ENCODE peak calls at places on chromosomes 7 and 10, in eight cellular contexts. One of them, this sample, is unnamed.

GRCh38 chr10:20369863-20370736 is 527.0 kb downstream of the NEBL start:
- DNase-seq in dorsolateral prefrontal cortex: no peak
- DNase-seq in BE2C: no peak
- DNase-seq in fibroblast of pulmonary artery: no peak
- DNase-seq in brain microvascular endothelial cell: no peak
- DNase-seq in HFF-Myc: no peak
- DNase-seq in IMR-90: no peak
- DNase-seq in epithelial cell of esophagus: no peak
- DNase-seq in this sample: no peak

GRCh38 chr7:116809636-116810266 is 52.6 kb upstream of the CAPZA2 start:
- DNase-seq in fibroblast of pulmonary artery: peak; percentile 86
- DNase-seq in BE2C: peak; percentile 37
- DNase-seq in brain microvascular endothelial cell: peak; percentile 42
- DNase-seq in IMR-90: peak; percentile 77
- DNase-seq in HFF-Myc: peak; percentile 56
- DNase-seq in epithelial cell of esophagus: peak; percentile 77
- DNase-seq in dorsolateral prefrontal cortex: no peak
- DNase-seq in this sample: peak; percentile 80

GRCh38 chr7:42407828-42408227 is 170.8 kb upstream of the GLI3 start:
- DNase-seq in HFF-Myc: no peak
- DNase-seq in dorsolateral prefrontal cortex: no peak
- DNase-seq in brain microvascular endothelial cell: no peak
- DNase-seq in epithelial cell of esophagus: peak; percentile 66
- DNase-seq in fibroblast of pulmonary artery: no peak
- DNase-seq in IMR-90: no peak
- DNase-seq in BE2C: no peak
- DNase-seq in this sample: no peak

GRCh38 chr7:124155400-124156022 is 122.6 kb upstream of the TMEM229A start:
- DNase-seq in dorsolateral prefrontal cortex: no peak
- DNase-seq in fibroblast of pulmonary artery: peak; percentile 41
- DNase-seq in epithelial cell of esophagus: peak; percentile 36
- DNase-seq in BE2C: no peak
- DNase-seq in IMR-90: peak; percentile 44
- DNase-seq in HFF-Myc: no peak
- DNase-seq in brain microvascular endothelial cell: no peak
- DNase-seq in this sample: peak; percentile 42

GRCh38 chr7:34309116-34309515 is 348.9 kb upstream of the NPSR1 start:
- DNase-seq in HFF-Myc: no peak
- DNase-seq in IMR-90: no peak
- DNase-seq in fibroblast of pulmonary artery: no peak
- DNase-seq in epithelial cell of esophagus: no peak
- DNase-seq in dorsolateral prefrontal cortex: no peak
- DNase-seq in BE2C: no peak
- DNase-seq in brain microvascular endothelial cell: no peak
- DNase-seq in this sample: no peak

GRCh38 chr10:63382066-63382465 is 83.7 kb downstream of the JMJD1C start:
- DNase-seq in IMR-90: no peak
- DNase-seq in dorsolateral prefrontal cortex: no peak
- DNase-seq in BE2C: no peak
- DNase-seq in HFF-Myc: no peak
- DNase-seq in brain microvascular endothelial cell: no peak
- DNase-seq in epithelial cell of esophagus: no peak
- DNase-seq in fibroblast of pulmonary artery: no peak
- DNase-seq in this sample: no peak

GRCh38 chr7:101397770-101398324 is 35.2 kb downstream of the COL26A1 start:
- DNase-seq in BE2C: no peak
- DNase-seq in dorsolateral prefrontal cortex: no peak
- DNase-seq in epithelial cell of esophagus: no peak
- DNase-seq in HFF-Myc: no peak
- DNase-seq in brain microvascular endothelial cell: no peak
- DNase-seq in IMR-90: no peak
- DNase-seq in fibroblast of pulmonary artery: no peak
- DNase-seq in this sample: no peak

GRCh38 chr10:117460846-117461765 is 81.4 kb upstream of the EMX2 start:
- DNase-seq in brain microvascular endothelial cell: no peak
- DNase-seq in dorsolateral prefrontal cortex: no peak
- DNase-seq in HFF-Myc: no peak
- DNase-seq in IMR-90: no peak
- DNase-seq in BE2C: no peak
- DNase-seq in epithelial cell of esophagus: no peak
- DNase-seq in fibroblast of pulmonary artery: no peak
- DNase-seq in this sample: no peak

GRCh38 chr7:129610709-129611245 is 743 bp upstream of the NRF1 start:
- DNase-seq in dorsolateral prefrontal cortex: no peak
- DNase-seq in HFF-Myc: no peak
- DNase-seq in brain microvascular endothelial cell: no peak
- DNase-seq in IMR-90: no peak
- DNase-seq in fibroblast of pulmonary artery: no peak
- DNase-seq in epithelial cell of esophagus: no peak
- DNase-seq in BE2C: no peak
- DNase-seq in this sample: no peak

GRCh38 chr7:156895024-156895780 is 2.2 kb upstream of the LMBR1 start:
- DNase-seq in HFF-Myc: no peak
- DNase-seq in fibroblast of pulmonary artery: no peak
- DNase-seq in IMR-90: no peak
- DNase-seq in BE2C: no peak
- DNase-seq in brain microvascular endothelial cell: no peak
- DNase-seq in epithelial cell of esophagus: no peak
- DNase-seq in dorsolateral prefrontal cortex: no peak
- DNase-seq in this sample: no peak

DNA sequence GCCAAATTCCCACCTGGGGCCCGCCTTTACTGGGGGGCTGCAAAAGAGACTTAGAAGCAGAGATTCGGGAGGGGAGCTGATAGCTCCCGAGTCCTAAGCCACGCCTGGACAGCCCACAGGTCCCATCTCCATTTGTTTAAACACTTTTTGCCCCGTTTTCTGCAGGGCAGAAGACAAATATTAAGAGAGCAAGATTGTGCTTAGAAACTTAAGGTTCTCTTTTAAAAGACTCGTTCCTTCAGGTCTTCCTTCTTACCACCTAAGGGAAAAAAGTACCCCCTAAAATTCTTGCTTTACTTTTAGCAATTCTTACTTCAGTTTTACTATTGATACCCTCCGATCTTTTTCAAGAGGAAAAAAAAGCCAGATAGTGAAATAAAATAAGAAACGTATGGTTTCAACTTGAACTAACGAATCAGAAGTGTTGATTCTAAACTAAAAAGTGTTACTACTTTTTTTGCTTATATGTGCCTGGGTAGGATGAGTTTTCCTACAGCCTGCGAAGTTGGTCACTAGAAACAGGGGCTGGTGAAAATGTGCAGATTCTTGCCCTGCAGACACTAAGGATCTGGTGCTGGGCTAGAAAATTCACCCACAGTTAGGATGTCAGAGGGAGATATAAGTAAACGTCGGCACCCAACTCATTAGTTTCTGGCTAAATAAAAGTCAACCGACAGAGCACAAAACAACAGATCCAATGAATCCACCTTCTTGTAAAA is 298.8 kb upstream of the NFE2L3 start:
- DNase-seq in dorsolateral prefrontal cortex: no peak
- DNase-seq in IMR-90: no peak
- DNase-seq in epithelial cell of esophagus: no peak
- DNase-seq in fibroblast of pulmonary artery: no peak
- DNase-seq in brain microvascular endothelial cell: no peak
- DNase-seq in BE2C: no peak
- DNase-seq in HFF-Myc: no peak
- DNase-seq in this sample: no peak
- H3K4me3 ChIP-seq in dorsolateral prefrontal cortex: no peak overlapping the region
- H3K4me3 ChIP-seq in IMR-90: no peak overlapping the region
- H3K4me3 ChIP-seq in epithelial cell of esophagus: no peak overlapping the region
- H3K4me3 ChIP-seq in fibroblast of pulmonary artery: no peak overlapping the region
- H3K4me3 ChIP-seq in brain microvascular endothelial cell: peak overlapping the region; percentile 32
- H3K4me3 ChIP-seq in BE2C: no peak overlapping the region
- H3K4me3 ChIP-seq in HFF-Myc: no peak overlapping the region
- H3K4me3 ChIP-seq in this sample: no peak overlapping the region

GRCh38 chr7:130957722-130958360 is 223.8 kb upstream of the KLF14 start:
- DNase-seq in IMR-90: no peak
- DNase-seq in epithelial cell of esophagus: no peak
- DNase-seq in dorsolateral prefrontal cortex: no peak
- DNase-seq in BE2C: no peak
- DNase-seq in fibroblast of pulmonary artery: no peak
- DNase-seq in HFF-Myc: no peak
- DNase-seq in brain microvascular endothelial cell: no peak
- DNase-seq in this sample: no peak
- TF ChIP-seq CTCF in IMR-90: no peak
- TF ChIP-seq CTCF in epithelial cell of esophagus: no peak
- TF ChIP-seq CTCF in dorsolateral prefrontal cortex: no peak
- TF ChIP-seq CTCF in BE2C: no peak
- TF ChIP-seq CTCF in fibroblast of pulmonary artery: no peak
- TF ChIP-seq CTCF in HFF-Myc: no peak
- TF ChIP-seq CTCF in brain microvascular endothelial cell: no peak
- TF ChIP-seq CTCF in this sample: no peak

GRCh38 chr10:24930427-24930826 is 22.0 kb downstream of the PRTFDC1 start:
- DNase-seq in BE2C: no peak
- DNase-seq in brain microvascular endothelial cell: no peak
- DNase-seq in fibroblast of pulmonary artery: no peak
- DNase-seq in IMR-90: no peak
- DNase-seq in dorsolateral prefrontal cortex: no peak
- DNase-seq in epithelial cell of esophagus: no peak
- DNase-seq in HFF-Myc: no peak
- DNase-seq in this sample: peak; percentile 27

GRCh38 chr10:24929056-24929544 is 23.3 kb downstream of the PRTFDC1 start:
- DNase-seq in brain microvascular endothelial cell: peak; percentile 77
- DNase-seq in epithelial cell of esophagus: no peak
- DNase-seq in IMR-90: no peak
- DNase-seq in HFF-Myc: no peak
- DNase-seq in fibroblast of pulmonary artery: peak; percentile 84
- DNase-seq in dorsolateral prefrontal cortex: no peak
- DNase-seq in BE2C: no peak
- DNase-seq in this sample: peak; percentile 92

GRCh38 chr10:24928163-24928562 is 24.2 kb downstream of the PRTFDC1 start:
- DNase-seq in dorsolateral prefrontal cortex: no peak
- DNase-seq in epithelial cell of esophagus: no peak
- DNase-seq in brain microvascular endothelial cell: no peak
- DNase-seq in BE2C: no peak
- DNase-seq in fibroblast of pulmonary artery: no peak
- DNase-seq in HFF-Myc: no peak
- DNase-seq in IMR-90: no peak
- DNase-seq in this sample: no peak

GRCh38 chr10:24929904-24930303 is 22.5 kb downstream of the PRTFDC1 start:
- DNase-seq in IMR-90: no peak
- DNase-seq in epithelial cell of esophagus: no peak
- DNase-seq in brain microvascular endothelial cell: no peak
- DNase-seq in BE2C: no peak
- DNase-seq in HFF-Myc: no peak
- DNase-seq in dorsolateral prefrontal cortex: no peak
- DNase-seq in fibroblast of pulmonary artery: no peak
- DNase-seq in this sample: no peak

DNA sequence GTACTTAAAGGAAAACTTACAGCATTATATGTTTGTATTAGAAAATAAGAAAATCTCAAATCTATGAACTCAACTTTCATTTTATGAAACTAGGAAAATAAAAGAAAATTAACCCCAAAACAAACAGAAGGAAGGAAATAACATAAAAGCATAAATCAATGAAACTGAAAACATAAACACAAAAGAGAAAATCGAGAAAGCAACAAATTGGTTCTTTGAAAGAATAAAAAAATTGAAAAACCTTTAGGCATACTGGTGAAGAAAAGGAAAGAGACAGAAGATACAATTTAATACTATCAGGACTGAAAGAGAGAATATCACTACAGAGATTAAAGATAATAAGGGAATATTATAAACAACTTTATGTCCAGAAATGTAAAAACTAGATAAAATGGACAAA is 21.2 kb downstream of the PRTFDC1 start:
- DNase-seq in epithelial cell of esophagus: no peak
- DNase-seq in HFF-Myc: no peak
- DNase-seq in BE2C: no peak
- DNase-seq in brain microvascular endothelial cell: no peak
- DNase-seq in dorsolateral prefrontal cortex: no peak
- DNase-seq in IMR-90: no peak
- DNase-seq in fibroblast of pulmonary artery: no peak
- DNase-seq in this sample: no peak
- H3K4me3 ChIP-seq in epithelial cell of esophagus: no peak overlapping the region
- H3K4me3 ChIP-seq in HFF-Myc: no peak overlapping the region
- H3K4me3 ChIP-seq in BE2C: no peak overlapping the region
- H3K4me3 ChIP-seq in brain microvascular endothelial cell: no peak overlapping the region
- H3K4me3 ChIP-seq in dorsolateral prefrontal cortex: no peak overlapping the region
- H3K4me3 ChIP-seq in IMR-90: no peak overlapping the region
- H3K4me3 ChIP-seq in fibroblast of pulmonary artery: no peak overlapping the region
- H3K4me3 ChIP-seq in this sample: no peak overlapping the region

DNA sequence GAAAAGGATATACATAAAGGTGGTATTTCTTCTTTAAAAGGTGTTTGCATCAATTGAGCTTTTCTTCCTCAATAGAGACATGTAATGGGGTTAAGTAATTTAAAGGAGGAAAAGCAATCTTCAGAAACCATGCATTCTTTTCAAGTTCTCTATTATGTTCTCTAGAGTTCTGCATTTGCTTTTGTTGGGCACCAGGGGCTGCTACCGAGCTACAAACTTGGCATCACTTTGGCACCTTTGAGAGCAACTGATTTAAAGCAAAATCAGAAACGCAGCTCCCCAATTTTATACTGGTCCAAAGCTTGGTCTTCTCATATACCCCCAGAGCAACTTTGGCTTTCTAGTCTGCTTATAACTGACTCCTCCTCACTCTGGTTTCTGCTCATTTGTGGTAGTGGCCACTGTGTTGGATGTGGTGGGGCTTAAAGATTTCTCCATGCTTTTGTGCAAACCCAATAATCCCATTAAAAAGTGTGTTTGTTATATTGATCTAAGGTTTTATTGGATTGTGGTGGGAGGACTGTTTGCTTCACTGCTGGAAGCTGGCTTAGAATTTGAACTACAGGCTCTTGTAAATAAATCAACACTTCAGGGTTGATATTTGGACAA is 712.1 kb downstream of the PHTF2 start:
- DNase-seq in brain microvascular endothelial cell: peak; percentile 27
- DNase-seq in dorsolateral prefrontal cortex: peak; percentile 38
- DNase-seq in BE2C: peak; percentile 36
- DNase-seq in fibroblast of pulmonary artery: peak; percentile 53
- DNase-seq in HFF-Myc: peak; percentile 30
- DNase-seq in epithelial cell of esophagus: peak; percentile 61
- DNase-seq in IMR-90: peak; percentile 67
- DNase-seq in this sample: peak; percentile 65
- TF ChIP-seq CTCF in brain microvascular endothelial cell: peak; percentile 90
- TF ChIP-seq CTCF in dorsolateral prefrontal cortex: peak; percentile 53
- TF ChIP-seq CTCF in BE2C: peak; percentile 83
- TF ChIP-seq CTCF in fibroblast of pulmonary artery: peak; percentile 86
- TF ChIP-seq CTCF in HFF-Myc: peak; percentile 86
- TF ChIP-seq CTCF in epithelial cell of esophagus: peak; percentile 97
- TF ChIP-seq CTCF in IMR-90: peak; percentile 79
- TF ChIP-seq CTCF in this sample: peak; percentile 74

DNA sequence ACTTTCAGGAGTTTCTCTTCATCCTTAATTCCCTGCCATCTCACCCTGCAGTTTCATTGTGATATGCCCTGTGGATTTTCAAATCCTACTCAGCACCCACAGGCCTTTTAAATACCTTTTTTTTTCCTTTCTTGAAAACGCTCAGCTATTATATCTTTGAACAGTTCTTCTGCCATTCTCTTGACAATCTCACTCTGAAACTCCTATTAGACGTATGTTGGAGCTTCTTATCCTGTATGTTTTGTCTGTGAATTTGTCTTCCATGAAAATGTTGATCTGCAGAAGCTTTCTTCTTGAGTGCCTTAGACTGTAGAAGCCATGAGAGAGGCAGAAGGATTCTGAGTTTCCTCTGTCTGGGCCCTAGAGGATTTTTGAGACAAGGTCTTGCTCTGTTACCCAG is 18.9 kb upstream of the YAE1 start:
- DNase-seq in BE2C: no peak
- DNase-seq in brain microvascular endothelial cell: no peak
- DNase-seq in fibroblast of pulmonary artery: no peak
- DNase-seq in HFF-Myc: no peak
- DNase-seq in epithelial cell of esophagus: no peak
- DNase-seq in dorsolateral prefrontal cortex: no peak
- DNase-seq in IMR-90: no peak
- DNase-seq in this sample: no peak
- H3K4me3 ChIP-seq in BE2C: no peak overlapping the region
- H3K4me3 ChIP-seq in brain microvascular endothelial cell: no peak overlapping the region
- H3K4me3 ChIP-seq in fibroblast of pulmonary artery: no peak overlapping the region
- H3K4me3 ChIP-seq in HFF-Myc: no peak overlapping the region
- H3K4me3 ChIP-seq in epithelial cell of esophagus: no peak overlapping the region
- H3K4me3 ChIP-seq in dorsolateral prefrontal cortex: no peak overlapping the region
- H3K4me3 ChIP-seq in IMR-90: no peak overlapping the region
- H3K4me3 ChIP-seq in this sample: no peak overlapping the region

GRCh38 chr7:1569833-1570632 is at the start of gene PSMG3:
- DNase-seq in BE2C: peak; percentile 94
- DNase-seq in IMR-90: peak; percentile 89
- DNase-seq in dorsolateral prefrontal cortex: peak; percentile 71
- DNase-seq in fibroblast of pulmonary artery: peak; percentile 91
- DNase-seq in brain microvascular endothelial cell: peak; percentile 80
- DNase-seq in epithelial cell of esophagus: peak; percentile 91
- DNase-seq in HFF-Myc: no peak
- DNase-seq in this sample: peak; percentile 90
- TF ChIP-seq CTCF in BE2C: no peak
- TF ChIP-seq CTCF in IMR-90: peak; percentile 17
- TF ChIP-seq CTCF in dorsolateral prefrontal cortex: peak; percentile 29
- TF ChIP-seq CTCF in fibroblast of pulmonary artery: peak; percentile 26
- TF ChIP-seq CTCF in brain microvascular endothelial cell: peak; percentile 38
- TF ChIP-seq CTCF in epithelial cell of esophagus: peak; percentile 17
- TF ChIP-seq CTCF in HFF-Myc: no peak
- TF ChIP-seq CTCF in this sample: peak; percentile 27

This sample was measured in cardiac fibroblast.